ENCODE peak calls at places on chromosomes 4 and X, in eight cellular contexts. One of them, this sample, is unnamed.
A peak's percentile ranks its signal among the peaks of the same experiment; 100 is the strongest.

GRCh38 chr4:34158883-34159282 is 2085.4 kb downstream of the ARAP2 start:
- DNase-seq in cardiac fibroblast: no peak
- DNase-seq in brain microvascular endothelial cell: no peak
- DNase-seq in body of pancreas: no peak
- DNase-seq in fibroblast of pulmonary artery: no peak
- DNase-seq in NB4: no peak
- DNase-seq in GM23338: no peak
- DNase-seq in astrocyte of the cerebellum: no peak
- DNase-seq in this sample: no peak

GRCh38 chr4:172657112-172657511 is 511.5 kb upstream of the GALNT7 start:
- DNase-seq in cardiac fibroblast: no peak
- DNase-seq in brain microvascular endothelial cell: no peak
- DNase-seq in body of pancreas: no peak
- DNase-seq in fibroblast of pulmonary artery: no peak
- DNase-seq in NB4: no peak
- DNase-seq in GM23338: no peak
- DNase-seq in astrocyte of the cerebellum: no peak
- DNase-seq in this sample: no peak

GRCh38 chr4:10856271-10856670 is 171.7 kb upstream of the CLNK start:
- DNase-seq in cardiac fibroblast: no peak
- DNase-seq in brain microvascular endothelial cell: no peak
- DNase-seq in body of pancreas: no peak
- DNase-seq in fibroblast of pulmonary artery: no peak
- DNase-seq in NB4: no peak
- DNase-seq in GM23338: no peak
- DNase-seq in astrocyte of the cerebellum: no peak
- DNase-seq in this sample: no peak

GRCh38 chrX:111511477-111511876 is at the start of gene SERTM2:
- DNase-seq in cardiac fibroblast: peak; percentile 29
- DNase-seq in brain microvascular endothelial cell: no peak
- DNase-seq in body of pancreas: no peak
- DNase-seq in fibroblast of pulmonary artery: peak; percentile 28
- DNase-seq in NB4: peak; percentile 26
- DNase-seq in GM23338: peak; percentile 43
- DNase-seq in astrocyte of the cerebellum: peak; percentile 9
- DNase-seq in this sample: no peak

GRCh38 chr4:90137545-90137944 is 10.4 kb downstream of the CCSER1 start:
- DNase-seq in cardiac fibroblast: no peak
- DNase-seq in brain microvascular endothelial cell: no peak
- DNase-seq in body of pancreas: no peak
- DNase-seq in fibroblast of pulmonary artery: no peak
- DNase-seq in NB4: peak; percentile 4
- DNase-seq in GM23338: peak; percentile 39
- DNase-seq in astrocyte of the cerebellum: no peak
- DNase-seq in this sample: no peak

GRCh38 chr4:98528882-98529281 is 129.5 kb downstream of the TSPAN5 start:
- DNase-seq in cardiac fibroblast: no peak
- DNase-seq in brain microvascular endothelial cell: no peak
- DNase-seq in body of pancreas: no peak
- DNase-seq in fibroblast of pulmonary artery: no peak
- DNase-seq in NB4: no peak
- DNase-seq in GM23338: no peak
- DNase-seq in astrocyte of the cerebellum: no peak
- DNase-seq in this sample: no peak

GRCh38 chr4:152605641-152606304 is 69.9 kb upstream of the FBXW7 start:
- DNase-seq in cardiac fibroblast: peak; percentile 50
- DNase-seq in brain microvascular endothelial cell: peak; percentile 36
- DNase-seq in body of pancreas: no peak
- DNase-seq in fibroblast of pulmonary artery: peak; percentile 51
- DNase-seq in NB4: no peak
- DNase-seq in GM23338: no peak
- DNase-seq in astrocyte of the cerebellum: peak; percentile 15
- DNase-seq in this sample: no peak

GRCh38 chr4:165379662-165380061 is 854 bp downstream of the CPE start:
- DNase-seq in cardiac fibroblast: peak; percentile 21
- DNase-seq in brain microvascular endothelial cell: peak; percentile 79
- DNase-seq in body of pancreas: peak; percentile 30
- DNase-seq in fibroblast of pulmonary artery: no peak
- DNase-seq in NB4: no peak
- DNase-seq in GM23338: peak; percentile 62
- DNase-seq in astrocyte of the cerebellum: no peak
- DNase-seq in this sample: no peak

GRCh38 chrX:119488749-119489148 is 20.5 kb downstream of the SLC25A5 start:
- DNase-seq in cardiac fibroblast: peak; percentile 68
- DNase-seq in brain microvascular endothelial cell: peak; percentile 41
- DNase-seq in body of pancreas: peak; percentile 80
- DNase-seq in fibroblast of pulmonary artery: peak; percentile 65
- DNase-seq in NB4: peak; percentile 45
- DNase-seq in GM23338: peak; percentile 63
- DNase-seq in astrocyte of the cerebellum: no peak
- DNase-seq in this sample: no peak

GRCh38 chr4:161457311-161457710 is 706.5 kb downstream of the FSTL5 start:
- DNase-seq in cardiac fibroblast: no peak
- DNase-seq in brain microvascular endothelial cell: no peak
- DNase-seq in body of pancreas: no peak
- DNase-seq in fibroblast of pulmonary artery: no peak
- DNase-seq in NB4: no peak
- DNase-seq in GM23338: no peak
- DNase-seq in astrocyte of the cerebellum: no peak
- DNase-seq in this sample: no peak

GRCh38 chrX:74063426-74064155 is 240.4 kb upstream of the ZCCHC13 start:
- DNase-seq in cardiac fibroblast: no peak
- DNase-seq in brain microvascular endothelial cell: no peak
- DNase-seq in body of pancreas: no peak
- DNase-seq in fibroblast of pulmonary artery: no peak
- DNase-seq in NB4: no peak
- DNase-seq in GM23338: no peak
- DNase-seq in astrocyte of the cerebellum: no peak
- DNase-seq in this sample: no peak

GRCh38 chr4:88219099-88219498 is 60.7 kb upstream of the ABCG2 start:
- DNase-seq in cardiac fibroblast: peak; percentile 73
- DNase-seq in brain microvascular endothelial cell: no peak
- DNase-seq in body of pancreas: no peak
- DNase-seq in fibroblast of pulmonary artery: peak; percentile 79
- DNase-seq in NB4: peak; percentile 65
- DNase-seq in GM23338: peak; percentile 76
- DNase-seq in astrocyte of the cerebellum: peak; percentile 40
- DNase-seq in this sample: no peak

GRCh38 chr4:4415107-4415805 is 28.4 kb downstream of the NSG1 start:
- DNase-seq in cardiac fibroblast: no peak
- DNase-seq in brain microvascular endothelial cell: no peak
- DNase-seq in body of pancreas: no peak
- DNase-seq in fibroblast of pulmonary artery: no peak
- DNase-seq in NB4: no peak
- DNase-seq in GM23338: no peak
- DNase-seq in astrocyte of the cerebellum: no peak
- DNase-seq in this sample: no peak

GRCh38 chr4:40301592-40301991 is 33.5 kb upstream of the CHRNA9 start:
- DNase-seq in cardiac fibroblast: no peak
- DNase-seq in brain microvascular endothelial cell: no peak
- DNase-seq in body of pancreas: no peak
- DNase-seq in fibroblast of pulmonary artery: no peak
- DNase-seq in NB4: no peak
- DNase-seq in GM23338: no peak
- DNase-seq in astrocyte of the cerebellum: no peak
- DNase-seq in this sample: no peak

GRCh38 chr4:180116840-180117239 is 2126.4 kb upstream of the TENM3 start:
- DNase-seq in cardiac fibroblast: no peak
- DNase-seq in brain microvascular endothelial cell: no peak
- DNase-seq in body of pancreas: no peak
- DNase-seq in fibroblast of pulmonary artery: no peak
- DNase-seq in NB4: no peak
- DNase-seq in GM23338: no peak
- DNase-seq in astrocyte of the cerebellum: no peak
- DNase-seq in this sample: no peak

GRCh38 chr4:1010522-1011021 is 854 bp upstream of the FGFRL1 start:
- DNase-seq in cardiac fibroblast: peak; percentile 90
- DNase-seq in brain microvascular endothelial cell: peak; percentile 55
- DNase-seq in body of pancreas: peak; percentile 67
- DNase-seq in fibroblast of pulmonary artery: peak; percentile 85
- DNase-seq in NB4: peak; percentile 100
- DNase-seq in GM23338: peak; percentile 40
- DNase-seq in astrocyte of the cerebellum: no peak
- DNase-seq in this sample: peak; percentile 67

GRCh38 chr4:177051473-177052060 is 258.1 kb upstream of the NEIL3 start:
- DNase-seq in cardiac fibroblast: peak; percentile 24
- DNase-seq in brain microvascular endothelial cell: no peak
- DNase-seq in body of pancreas: peak; percentile 41
- DNase-seq in fibroblast of pulmonary artery: peak; percentile 48
- DNase-seq in NB4: peak; percentile 61
- DNase-seq in GM23338: peak; percentile 88
- DNase-seq in astrocyte of the cerebellum: no peak
- DNase-seq in this sample: no peak

GRCh38 chr4:141609243-141609642 is 27.1 kb upstream of the IL15 start:
- DNase-seq in cardiac fibroblast: peak; percentile 10
- DNase-seq in brain microvascular endothelial cell: no peak
- DNase-seq in body of pancreas: peak; percentile 68
- DNase-seq in fibroblast of pulmonary artery: peak; percentile 39
- DNase-seq in NB4: no peak
- DNase-seq in GM23338: no peak
- DNase-seq in astrocyte of the cerebellum: no peak
- DNase-seq in this sample: no peak

GRCh38 chr4:86549163-86549788 is 44.8 kb upstream of the PTPN13 start:
- DNase-seq in cardiac fibroblast: no peak
- DNase-seq in brain microvascular endothelial cell: peak; percentile 58
- DNase-seq in body of pancreas: no peak
- DNase-seq in fibroblast of pulmonary artery: no peak
- DNase-seq in NB4: no peak
- DNase-seq in GM23338: no peak
- DNase-seq in astrocyte of the cerebellum: no peak
- DNase-seq in this sample: no peak

GRCh38 chr4:153514001-153514526 is 47.9 kb downstream of the TMEM131L start:
- DNase-seq in cardiac fibroblast: peak; percentile 70
- DNase-seq in brain microvascular endothelial cell: peak; percentile 80
- DNase-seq in body of pancreas: no peak
- DNase-seq in fibroblast of pulmonary artery: peak; percentile 73
- DNase-seq in NB4: no peak
- DNase-seq in GM23338: no peak
- DNase-seq in astrocyte of the cerebellum: peak; percentile 89
- DNase-seq in this sample: no peak

GRCh38 chrX:120000490-120001246 is 57.1 kb upstream of the NKAP start:
- DNase-seq in cardiac fibroblast: no peak
- DNase-seq in brain microvascular endothelial cell: no peak
- DNase-seq in body of pancreas: no peak
- DNase-seq in fibroblast of pulmonary artery: no peak
- DNase-seq in NB4: no peak
- DNase-seq in GM23338: peak; percentile 35
- DNase-seq in astrocyte of the cerebellum: no peak
- DNase-seq in this sample: no peak

GRCh38 chr4:2535386-2536192 is 858 bp upstream of the FAM193A start:
- DNase-seq in cardiac fibroblast: peak; percentile 38
- DNase-seq in brain microvascular endothelial cell: no peak
- DNase-seq in body of pancreas: peak; percentile 27
- DNase-seq in fibroblast of pulmonary artery: peak; percentile 19
- DNase-seq in NB4: peak; percentile 96
- DNase-seq in GM23338: peak; percentile 75
- DNase-seq in astrocyte of the cerebellum: no peak
- DNase-seq in this sample: peak; percentile 49
- TF ChIP-seq CTCF in cardiac fibroblast: no peak
- TF ChIP-seq CTCF in brain microvascular endothelial cell: peak; percentile 15
- TF ChIP-seq CTCF in body of pancreas: no peak
- TF ChIP-seq CTCF in fibroblast of pulmonary artery: no peak
- TF ChIP-seq CTCF in NB4: peak; percentile 62
- TF ChIP-seq CTCF in GM23338: peak; percentile 47
- TF ChIP-seq CTCF in astrocyte of the cerebellum: peak; percentile 13
- TF ChIP-seq CTCF in this sample: no peak

DNA sequence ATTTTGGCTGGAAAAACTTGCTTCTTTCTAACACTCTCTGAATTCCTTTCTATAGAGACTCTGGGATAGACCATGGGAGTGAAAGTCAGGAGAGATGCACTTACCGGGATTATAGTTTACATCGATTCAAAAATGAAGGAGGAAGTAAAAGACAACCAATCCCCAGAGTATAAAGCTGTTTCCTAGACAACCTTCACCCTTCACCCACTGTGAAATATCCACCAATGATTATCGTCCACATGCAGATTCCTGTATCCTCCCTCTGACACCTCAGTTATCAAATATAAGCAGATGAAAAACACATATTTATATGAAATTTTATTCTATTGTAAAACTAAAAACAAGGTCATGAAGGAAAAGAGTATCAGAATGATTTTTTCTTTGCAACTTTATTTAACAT is 258.8 kb upstream of the GK2 start:
- DNase-seq in cardiac fibroblast: no peak
- DNase-seq in brain microvascular endothelial cell: no peak
- DNase-seq in body of pancreas: no peak
- DNase-seq in fibroblast of pulmonary artery: no peak
- DNase-seq in NB4: no peak
- DNase-seq in GM23338: no peak
- DNase-seq in astrocyte of the cerebellum: no peak
- DNase-seq in this sample: no peak
- TF ChIP-seq CTCF in cardiac fibroblast: no peak
- TF ChIP-seq CTCF in brain microvascular endothelial cell: no peak
- TF ChIP-seq CTCF in body of pancreas: no peak
- TF ChIP-seq CTCF in fibroblast of pulmonary artery: no peak
- TF ChIP-seq CTCF in NB4: no peak
- TF ChIP-seq CTCF in GM23338: no peak
- TF ChIP-seq CTCF in astrocyte of the cerebellum: no peak
- TF ChIP-seq CTCF in this sample: no peak

DNA sequence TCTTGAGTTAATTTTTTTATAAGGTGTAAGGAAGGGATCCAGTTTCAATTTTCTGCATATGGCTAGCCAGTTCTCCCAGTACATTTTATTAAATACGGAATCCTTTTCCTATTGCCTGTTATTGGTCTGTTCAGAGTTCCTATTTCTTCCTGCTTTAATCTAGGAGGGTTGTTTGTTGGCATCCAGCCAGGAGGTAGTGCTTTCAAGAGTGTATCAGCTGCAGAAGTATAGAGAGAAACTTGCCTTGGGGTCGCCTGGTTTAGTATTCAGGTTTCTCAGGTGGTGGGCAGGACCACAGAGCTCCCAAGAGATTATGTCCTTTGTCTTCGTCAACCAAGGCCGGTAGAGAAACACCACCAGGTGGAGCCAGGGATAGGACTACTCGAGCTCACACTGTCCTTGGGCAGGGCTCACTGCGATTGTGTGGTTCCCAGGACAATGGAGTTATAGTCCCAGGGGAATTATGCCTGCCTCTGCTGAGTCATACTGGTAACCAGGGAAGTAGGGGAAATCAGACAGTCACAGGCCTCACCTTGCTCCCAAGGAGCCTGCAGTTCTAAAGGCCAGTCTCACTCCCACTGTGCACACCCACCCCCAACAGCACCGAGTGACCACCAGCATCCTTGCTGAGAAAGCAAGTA is 168.1 kb downstream of the VSIG4 start:
- DNase-seq in cardiac fibroblast: peak; percentile 1
- DNase-seq in brain microvascular endothelial cell: no peak
- DNase-seq in body of pancreas: peak; percentile 7
- DNase-seq in fibroblast of pulmonary artery: peak; percentile 51
- DNase-seq in NB4: peak; percentile 77
- DNase-seq in GM23338: peak; percentile 61
- DNase-seq in astrocyte of the cerebellum: no peak
- DNase-seq in this sample: no peak
- TF ChIP-seq CTCF in cardiac fibroblast: no peak
- TF ChIP-seq CTCF in brain microvascular endothelial cell: no peak
- TF ChIP-seq CTCF in body of pancreas: no peak
- TF ChIP-seq CTCF in fibroblast of pulmonary artery: peak; percentile 14
- TF ChIP-seq CTCF in NB4: peak; percentile 18
- TF ChIP-seq CTCF in GM23338: peak; percentile 59
- TF ChIP-seq CTCF in astrocyte of the cerebellum: no peak
- TF ChIP-seq CTCF in this sample: peak; percentile 13

GRCh38 chrX:130738638-130739195 is 164.3 kb downstream of the ENOX2 start:
- DNase-seq in cardiac fibroblast: no peak
- DNase-seq in brain microvascular endothelial cell: no peak
- DNase-seq in body of pancreas: no peak
- DNase-seq in fibroblast of pulmonary artery: no peak
- DNase-seq in NB4: no peak
- DNase-seq in GM23338: peak; percentile 43
- DNase-seq in astrocyte of the cerebellum: no peak
- DNase-seq in this sample: no peak

GRCh38 chrX:130734713-130735112 is 168.3 kb downstream of the ENOX2 start:
- DNase-seq in cardiac fibroblast: no peak
- DNase-seq in brain microvascular endothelial cell: no peak
- DNase-seq in body of pancreas: no peak
- DNase-seq in fibroblast of pulmonary artery: no peak
- DNase-seq in NB4: no peak
- DNase-seq in GM23338: no peak
- DNase-seq in astrocyte of the cerebellum: no peak
- DNase-seq in this sample: no peak
- TF ChIP-seq CTCF in cardiac fibroblast: no peak
- TF ChIP-seq CTCF in brain microvascular endothelial cell: no peak
- TF ChIP-seq CTCF in body of pancreas: no peak
- TF ChIP-seq CTCF in fibroblast of pulmonary artery: no peak
- TF ChIP-seq CTCF in NB4: no peak
- TF ChIP-seq CTCF in GM23338: no peak
- TF ChIP-seq CTCF in astrocyte of the cerebellum: no peak
- TF ChIP-seq CTCF in this sample: no peak